ENCODE peak calls at places on chromosomes 2 and 18, in four cellular contexts. Q, T, W and J are unnamed samples.

GRCh38 chr2:23904692-23905091 is 22.2 kb downstream of the ATAD2B start:
- DNase-seq in Q (no peak), T (peak; percentile 68), W (no peak), J (no peak)

GRCh38 chr2:220224711-220225519 is 597.5 kb downstream of the SLC4A3 start:
- DNase-seq in Q (no peak), T (peak; percentile 96), W (no peak), J (no peak)

GRCh38 chr2:3403587-3404334 is 24.3 kb downstream of the TRAPPC12 start:
- DNase-seq in Q (no peak), T (no peak), W (no peak), J (no peak)

GRCh38 chr2:233414273-233414654 is 60.0 kb downstream of the DGKD start:
- DNase-seq in Q (no peak), T (no peak), W (no peak), J (peak; percentile 13)

GRCh38 chr2:219439518-219439917 is 4.9 kb downstream of the SPEG start:
- DNase-seq in Q (no peak), T (no peak), W (no peak), J (no peak)

GRCh38 chr2:41853427-41854191 is 194.2 kb upstream of the PKDCC start:
- DNase-seq in Q (peak; percentile 23), T (peak; percentile 78), W (peak; percentile 76), J (peak; percentile 71)

GRCh38 chr2:218400930-218401833 is 1.5 kb downstream of the CTDSP1 start:
- DNase-seq in Q (no peak), T (no peak), W (peak; percentile 32), J (no peak)

GRCh38 chr2:227267406-227268115 is 57.5 kb upstream of the MFF start:
- DNase-seq in Q (no peak), T (no peak), W (no peak), J (no peak)

GRCh38 chr2:199384043-199384442 is 73.7 kb downstream of the SATB2 start:
- DNase-seq in Q (no peak), T (no peak), W (no peak), J (no peak)

DNA sequence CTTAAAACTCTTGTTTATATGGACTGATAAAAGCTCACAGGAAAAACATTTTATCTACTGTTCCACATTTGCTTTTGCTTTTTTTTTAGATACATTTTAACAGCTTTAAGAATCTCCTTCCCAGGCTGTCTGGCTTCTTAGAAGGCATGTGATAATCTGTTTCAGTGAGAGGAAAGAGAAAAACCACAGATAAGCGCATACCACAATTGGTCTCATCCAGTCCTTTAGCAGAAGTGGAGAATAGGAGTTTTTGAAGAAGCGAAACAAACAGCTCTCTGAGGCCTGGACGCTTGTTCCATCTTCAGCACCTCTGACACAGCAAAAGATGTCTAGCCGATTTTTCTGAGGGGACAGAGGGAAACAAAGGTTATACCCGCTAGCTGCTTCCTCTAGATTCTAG is 37.6 kb downstream of the RMC1 start:
- DNase-seq in Q (no peak), T (no peak), W (no peak), J (peak; percentile 43)
- H3K36me3 ChIP-seq in Q (peaks cover 95% of the 10 kb centered on the region), T (peaks cover 89% of the 10 kb centered on the region), W (peaks cover 26% of the 10 kb centered on the region), J (no peaks in the 10 kb centered on the region)

DNA sequence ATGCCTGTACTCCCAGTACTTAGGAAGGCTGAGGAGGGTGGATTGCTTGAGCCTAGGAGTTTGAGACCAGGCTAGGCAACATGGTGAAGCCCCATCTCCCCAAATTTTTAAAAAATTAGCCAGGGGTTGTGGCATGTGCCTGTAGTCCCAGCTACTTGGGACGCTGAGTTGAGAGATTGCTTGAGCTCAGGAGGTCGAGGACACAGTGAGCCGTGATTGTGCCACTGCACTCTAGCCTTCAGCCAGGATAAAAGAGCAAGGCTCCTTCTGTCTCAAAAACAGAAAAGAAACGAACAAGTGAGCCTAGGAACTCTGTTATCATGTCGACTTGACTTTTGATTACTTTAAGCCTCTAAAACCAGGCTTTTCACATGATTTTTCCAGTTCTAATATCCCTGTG is 13.7 kb downstream of the NPC1 start:
- DNase-seq in Q (no peak), T (no peak), W (no peak), J (no peak)
- H3K36me3 ChIP-seq in Q (peaks cover 43% of the 10 kb centered on the region), T (peaks cover 59% of the 10 kb centered on the region), W (peaks cover 13% of the 10 kb centered on the region), J (no peaks in the 10 kb centered on the region)

GRCh38 chr2:230712443-230713330 is at the start of gene CAB39:
- DNase-seq in Q (peak; percentile 88), T (peak; percentile 91), W (peak; percentile 94), J (peak; percentile 90)
- H3K36me3 ChIP-seq in Q (no peaks in the 10 kb centered on the region), T (peaks cover 29% of the 10 kb centered on the region), W (no peaks in the 10 kb centered on the region), J (no peaks in the 10 kb centered on the region)

GRCh38 chr2:121346407-121346806 is 61.4 kb upstream of the TFCP2L1 start:
- DNase-seq in Q (no peak), T (no peak), W (no peak), J (no peak)
- H3K36me3 ChIP-seq in Q (peaks cover 98% of the 10 kb centered on the region), T (peaks cover 77% of the 10 kb centered on the region), W (peaks cover 48% of the 10 kb centered on the region), J (no peaks in the 10 kb centered on the region)

DNA sequence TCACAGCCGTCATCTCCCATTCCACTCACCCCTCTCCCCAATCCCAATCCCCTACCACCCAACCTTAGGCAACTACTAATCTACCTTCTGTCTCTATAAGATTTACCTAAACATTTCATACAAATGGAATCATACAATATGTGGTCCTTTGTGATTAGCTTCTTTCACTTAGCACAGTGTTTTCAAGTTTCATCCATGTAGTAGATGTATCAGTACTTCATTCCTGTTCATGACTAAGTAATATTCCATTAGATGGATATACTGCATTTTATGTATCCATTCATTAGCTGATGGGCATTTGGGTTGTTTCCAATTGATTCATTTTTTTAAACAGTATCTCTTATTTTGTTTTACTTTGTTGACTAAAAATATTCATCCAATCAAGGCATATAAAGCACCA is 109.6 kb downstream of the CDH2 start:
- DNase-seq in Q (no peak), T (no peak), W (no peak), J (no peak)
- H3K36me3 ChIP-seq in Q (no peaks in the 10 kb centered on the region), T (no peaks in the 10 kb centered on the region), W (no peaks in the 10 kb centered on the region), J (no peaks in the 10 kb centered on the region)

GRCh38 chr2:237993701-237994100 is 26.9 kb downstream of the UBE2F start:
- DNase-seq in Q (no peak), T (no peak), W (no peak), J (no peak)

GRCh38 chr2:237998530-237998929 is 31.7 kb downstream of the UBE2F start:
- DNase-seq in Q (no peak), T (peak; percentile 50), W (no peak), J (no peak)

GRCh38 chr2:237997521-237997920 is 30.7 kb downstream of the UBE2F start:
- DNase-seq in Q (no peak), T (no peak), W (no peak), J (no peak)

GRCh38 chr2:237995036-237995435 is 28.2 kb downstream of the UBE2F start:
- DNase-seq in Q (no peak), T (no peak), W (no peak), J (no peak)

DNA sequence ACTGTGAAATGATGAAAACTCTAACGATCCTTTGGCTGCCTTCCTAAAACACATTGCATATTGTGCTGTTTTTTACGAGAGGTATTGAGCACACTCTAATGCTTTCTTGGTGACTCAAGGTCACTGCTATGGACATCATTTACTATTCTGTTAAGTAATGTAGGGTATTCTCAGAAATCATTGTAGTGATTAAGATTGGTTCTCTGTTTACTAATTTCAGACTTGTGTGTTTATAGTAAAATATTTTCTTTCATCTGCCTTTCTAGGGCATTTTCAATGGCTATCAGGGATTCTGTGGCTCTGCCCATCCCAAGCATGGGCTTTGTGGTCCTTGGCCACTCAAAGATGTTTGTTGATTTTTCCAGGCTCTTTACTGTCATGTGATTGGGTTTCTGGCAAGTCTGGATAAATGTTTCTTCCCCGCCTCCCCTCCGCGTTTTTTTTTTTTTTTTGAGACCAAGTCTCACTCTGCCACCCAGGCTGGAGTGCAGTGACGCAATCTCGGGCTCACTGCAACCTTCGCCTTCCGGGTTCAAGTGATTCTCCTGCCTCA is 29.3 kb downstream of the UBE2F start:
- DNase-seq in Q (no peak), T (peak; percentile 85), W (no peak), J (no peak)
- H3K36me3 ChIP-seq in Q (peaks cover 49% of the 10 kb centered on the region), T (peaks cover 7% of the 10 kb centered on the region), W (peaks cover 3% of the 10 kb centered on the region), J (no peaks in the 10 kb centered on the region)